ENCODE peak calls at places on chromosome 22, in five cellular contexts. I is osteoblast; K is cardiac fibroblast; R is CD8-positive, alpha-beta T cell; Z is ovary. S is an unnamed sample.

GRCh38 chr22:37169947-37170688 is 17.9 kb downstream of the C1QTNF6 start:
- DNase-seq in Z (no peak), R (no peak), I (no peak), K (no peak), S (no peak)

GRCh38 chr22:25485626-25486545 is 78.6 kb upstream of the GRK3 start:
- DNase-seq in K (no peak), I (no peak), R (no peak), Z (no peak), S (no peak)

GRCh38 chr22:36737776-36738175 is 34.2 kb upstream of the CACNG2 start:
- DNase-seq in K (no peak), I (no peak), Z (no peak), R (no peak), S (no peak)

GRCh38 chr22:37020192-37020479 is 594 bp downstream of the MPST start:
- DNase-seq in Z (peak), R (no peak), I (peak), K (peak), S (no peak)

GRCh38 chr22:37119872-37120271 is 10.4 kb upstream of the TMPRSS6 start:
- DNase-seq in R (no peak), K (no peak), I (no peak), Z (no peak), S (no peak)

GRCh38 chr22:35569916-35570315 is 29.3 kb downstream of the RASD2 start:
- DNase-seq in Z (no peak), K (no peak), I (peak), R (no peak), S (no peak)

GRCh38 chr22:36546932-36547331 is 18.0 kb upstream of the EIF3D start:
- DNase-seq in K (peak), Z (no peak), I (peak), R (no peak), S (no peak)

GRCh38 chr22:36288571-36289405 is 35.9 kb downstream of the APOL1 start:
- DNase-seq in I (peak), Z (no peak), R (no peak), K (no peak), S (no peak)

GRCh38 chr22:42376721-42377177 is 55.5 kb downstream of the NFAM1 start:
- DNase-seq in K (peak), R (no peak), I (no peak), Z (peak), S (no peak)

GRCh38 chr22:37282385-37282677 is at the start of gene CYTH4:
- DNase-seq in R (peak), K (peak), I (no peak), Z (no peak), S (peak)

GRCh38 chr22:39518996-39519680 is 1.2 kb upstream of the ATF4 start:
- DNase-seq in Z (no peak), I (peak), K (peak), R (no peak), S (no peak)

GRCh38 chr22:35111244-35111643 is 45.3 kb downstream of the ISX start:
- DNase-seq in K (no peak), I (no peak), Z (no peak), R (no peak), S (no peak)

GRCh38 chr22:39558254-39558727 is 12.3 kb upstream of the CACNA1I start:
- DNase-seq in R (no peak), I (no peak), K (no peak), Z (no peak), S (no peak)

GRCh38 chr22:24875862-24876506 is 70.0 kb downstream of the SGSM1 start:
- DNase-seq in Z (no peak), K (peak), I (peak), R (peak), S (no peak)

GRCh38 chr22:23072911-23073491 is 2.7 kb downstream of the GNAZ start:
- DNase-seq in Z (peak), K (no peak), I (peak), R (no peak), S (no peak)

GRCh38 chr22:21797444-21798221 is 62.0 kb upstream of the YPEL1 start:
- DNase-seq in K (peak), Z (no peak), I (no peak), R (no peak), S (no peak)

GRCh38 chr22:24841261-24841660 is 35.2 kb downstream of the SGSM1 start:
- DNase-seq in R (no peak), K (no peak), Z (no peak), I (no peak), S (no peak)

GRCh38 chr22:36373258-36373579 is 14.5 kb downstream of the MYH9 start:
- DNase-seq in K (peak), Z (no peak), R (peak), I (no peak), S (no peak)

GRCh38 chr22:30212363-30212995 is 34.1 kb downstream of the LIF start:
- DNase-seq in K (peak), R (no peak), Z (peak), I (peak), S (no peak)

GRCh38 chr22:38062782-38063181 is 5.6 kb downstream of the PICK1 start:
- DNase-seq in R (no peak), Z (no peak), K (no peak), I (peak), S (no peak)

GRCh38 chr22:19758896-19759458 is 1.6 kb upstream of the TBX1 start:
- DNase-seq in R (no peak), I (no peak), K (no peak), Z (no peak), S (no peak)
- H3K4me3 ChIP-seq in R (no peak), I (no peak), K (no peak), Z (no peak), S (no peak)

GRCh38 chr22:50314081-50314454 is 6.6 kb upstream of the PLXNB2 start:
- DNase-seq in Z (no peak), K (no peak), R (no peak), I (peak), S (no peak)
- H3K4me3 ChIP-seq in Z (no peak), K (no peak), R (peak), I (no peak), S (no peak)

DNA sequence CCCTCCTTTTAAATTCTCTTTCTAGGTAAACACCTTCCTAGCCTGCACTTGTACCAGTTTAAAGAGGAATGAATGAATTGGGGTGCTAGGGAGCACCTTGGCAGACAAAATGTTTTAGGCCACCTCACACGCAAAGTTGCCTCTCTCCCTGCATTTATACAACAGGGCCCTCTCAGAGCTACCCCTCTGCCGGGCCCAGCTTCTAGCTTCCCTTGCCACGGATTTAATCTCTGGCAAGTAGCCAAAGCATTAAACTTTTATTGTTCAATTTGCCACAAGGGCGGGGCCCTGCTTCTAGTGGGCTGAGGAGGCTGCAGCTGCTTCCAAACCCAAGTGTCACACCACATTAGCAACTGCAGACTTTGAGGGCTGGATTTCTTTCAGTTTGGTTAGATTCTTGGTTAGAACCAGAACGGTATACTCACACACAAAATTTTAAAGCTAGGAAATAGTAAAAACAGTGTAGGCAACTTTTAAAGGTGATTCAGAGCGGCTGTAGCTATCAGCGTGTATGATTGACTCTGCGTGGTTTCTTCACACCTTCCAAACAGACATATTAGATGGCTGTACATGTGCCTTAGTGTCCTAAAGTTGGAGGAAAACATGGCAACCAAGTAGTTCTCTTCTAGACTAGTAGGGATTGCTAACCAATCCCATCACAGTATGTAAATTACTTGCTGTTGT is 6.5 kb downstream of the KREMEN1 start:
- DNase-seq in I (peak), K (no peak), R (no peak), Z (no peak), S (no peak)
- H3K4me3 ChIP-seq in I (no peak), K (no peak), R (no peak), Z (no peak), S (no peak)

GRCh38 chr22:46085831-46086576 is 64.3 kb upstream of the PPARA start:
- DNase-seq in K (peak), Z (peak), R (no peak), I (peak), S (no peak)

GRCh38 chr22:46086577-46087335 is 63.6 kb upstream of the PPARA start:
- DNase-seq in R (no peak), I (peak), Z (no peak), K (peak), S (no peak)

GRCh38 chr22:46084376-46084775 is 66.0 kb upstream of the PPARA start:
- DNase-seq in I (no peak), Z (no peak), K (no peak), R (no peak), S (no peak)

GRCh38 chr22:46083383-46084350 is 66.7 kb upstream of the PPARA start:
- DNase-seq in Z (no peak), K (no peak), I (no peak), R (no peak), S (no peak)

DNA sequence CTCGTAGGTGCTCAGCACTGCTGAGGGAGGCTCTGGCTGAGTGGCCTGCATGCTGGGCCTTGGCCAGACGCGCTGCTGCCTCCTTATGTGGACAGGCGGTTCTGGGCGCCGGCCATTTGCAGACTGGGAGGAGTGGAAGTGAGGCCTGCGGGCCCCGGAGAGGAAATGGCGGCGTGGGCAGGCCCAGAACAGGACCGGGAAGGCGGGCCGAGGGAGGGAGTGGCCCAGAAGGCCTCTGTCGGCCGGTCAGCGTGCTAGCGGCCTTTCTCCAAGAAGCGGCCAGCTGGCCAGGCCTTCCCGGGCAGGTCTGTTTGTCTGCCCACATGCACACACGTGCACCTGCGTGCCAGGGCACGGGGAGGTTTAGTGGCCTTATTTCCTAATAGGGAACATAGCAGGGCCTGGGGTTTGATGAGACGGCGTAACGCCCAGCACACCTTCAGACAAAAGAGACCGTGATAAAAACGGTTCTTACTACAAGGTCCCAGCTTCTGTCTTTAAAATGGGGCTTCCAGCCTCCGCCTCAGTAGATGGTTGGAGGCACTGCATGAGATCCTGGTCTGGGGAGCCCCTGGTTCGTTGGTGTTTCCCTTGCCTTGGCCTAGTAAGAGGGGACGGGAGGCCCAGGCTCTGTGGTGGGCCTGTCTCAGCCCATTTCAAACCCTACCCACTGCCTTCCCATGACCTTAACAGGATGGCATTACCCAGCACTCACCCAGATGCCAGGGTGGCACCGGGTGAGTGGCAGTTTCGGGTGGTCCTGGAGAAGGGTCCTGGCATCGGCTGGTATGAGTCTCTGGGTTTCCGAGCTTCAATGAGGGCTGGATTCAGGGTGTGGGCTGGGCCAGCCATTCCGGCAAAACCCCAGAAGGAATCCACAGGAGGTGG is 65.1 kb upstream of the PPARA start:
- DNase-seq in Z (peak), I (peak), K (peak), R (no peak), S (no peak)
- H3K4me3 ChIP-seq in Z (peak), I (peak), K (no peak), R (no peak), S (no peak)

GRCh38 chr22:43923631-43924548 is at the start of gene PNPLA3:
- DNase-seq in Z (peak), I (peak), K (peak), R (peak), S (peak)
- H3K4me3 ChIP-seq in Z (peak), I (peak), K (peak), R (peak), S (peak)

S was measured in CD4-positive, alpha-beta memory T cell.